ENCODE peak calls at places on chromosome 22, in six cellular contexts. K is HepG2, H is HCT116, J is GM12878, N is H1, A is K562. T is an unnamed sample.

GRCh38 chr22:39348909-39349505 is 784 bp upstream of the SYNGR1 start:
- DNase-seq in K (no peak), H (no peak), J (no peak), N (no peak), A (no peak), T (no peak)

GRCh38 chr22:20058989-20059770 is 20.9 kb upstream of the DGCR8 start:
- DNase-seq in K (no peak), H (no peak), J (no peak), N (no peak), A (peak), T (no peak)

GRCh38 chr22:17865183-17866055 is 91.2 kb upstream of the BID start:
- DNase-seq in K (no peak), H (no peak), J (no peak), N (no peak), A (no peak), T (no peak)

GRCh38 chr22:22754268-22754657 is 109.8 kb downstream of the GGTLC2 start:
- DNase-seq in K (no peak), H (no peak), J (no peak), N (no peak), A (no peak), T (no peak)

GRCh38 chr22:42385691-42386090 is 46.5 kb downstream of the NFAM1 start:
- DNase-seq in K (no peak), H (no peak), J (no peak), N (no peak), A (no peak), T (no peak)

GRCh38 chr22:50620861-50621490 is 7.0 kb downstream of the ARSA start:
- DNase-seq in K (peak), H (no peak), J (peak), N (no peak), A (no peak), T (no peak)

GRCh38 chr22:22410121-22410520 is 98.4 kb downstream of the ZNF280B start:
- DNase-seq in K (no peak), H (no peak), J (no peak), N (no peak), A (peak), T (no peak)

GRCh38 chr22:48096846-48097665 is 1334.6 kb downstream of the TBC1D22A start:
- DNase-seq in K (no peak), H (no peak), J (no peak), N (no peak), A (no peak), T (no peak)

GRCh38 chr22:47556473-47556872 is 794.0 kb downstream of the TBC1D22A start:
- DNase-seq in K (no peak), H (no peak), J (no peak), N (no peak), A (no peak), T (no peak)

GRCh38 chr22:42399315-42400271 is 32.6 kb downstream of the NFAM1 start:
- DNase-seq in K (no peak), H (no peak), J (no peak), N (no peak), A (peak), T (no peak)

DNA sequence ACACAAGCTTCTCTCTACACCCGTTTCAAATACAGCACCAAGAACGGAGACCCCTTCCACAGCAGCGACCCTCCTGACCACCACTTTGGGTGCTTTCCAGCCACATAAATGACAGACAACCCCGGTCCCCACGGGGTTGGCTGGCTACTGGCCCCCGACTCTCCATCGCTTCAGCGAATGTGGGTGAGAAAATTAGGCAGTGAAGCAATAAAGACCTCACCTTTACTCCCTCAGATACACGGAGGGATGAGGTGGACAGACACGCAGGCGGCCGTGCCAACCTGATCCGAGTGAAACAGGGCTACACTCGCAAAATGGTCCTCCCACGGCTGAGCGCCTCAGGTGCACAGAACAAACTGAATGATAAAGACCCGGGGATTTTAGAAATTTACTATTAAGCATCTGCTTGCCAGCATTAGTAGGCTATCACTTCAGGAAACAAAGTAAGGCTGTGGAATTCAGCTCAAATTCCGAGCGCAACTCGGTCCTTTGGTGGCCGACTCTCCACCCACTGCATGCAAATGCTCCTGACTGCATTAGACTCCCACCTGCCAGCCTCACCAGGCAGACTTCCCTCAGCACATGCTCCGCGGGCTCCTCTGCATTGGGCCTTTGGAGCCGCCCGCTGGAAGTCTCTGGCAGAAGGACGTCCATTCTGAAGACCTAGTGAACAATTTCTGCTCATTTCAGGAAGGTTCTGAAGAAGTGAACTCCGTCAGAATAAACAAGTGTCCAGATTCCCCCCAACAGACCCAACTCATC is 12.8 kb upstream of the EFCAB6 start:
- DNase-seq in K (no peak), H (no peak), J (no peak), N (peak), A (no peak), T (no peak)
- TF ChIP-seq ZNF274 in K (no peak), H (no peak), J (no peak), N (no peak), A (no peak), T (no peak)

DNA sequence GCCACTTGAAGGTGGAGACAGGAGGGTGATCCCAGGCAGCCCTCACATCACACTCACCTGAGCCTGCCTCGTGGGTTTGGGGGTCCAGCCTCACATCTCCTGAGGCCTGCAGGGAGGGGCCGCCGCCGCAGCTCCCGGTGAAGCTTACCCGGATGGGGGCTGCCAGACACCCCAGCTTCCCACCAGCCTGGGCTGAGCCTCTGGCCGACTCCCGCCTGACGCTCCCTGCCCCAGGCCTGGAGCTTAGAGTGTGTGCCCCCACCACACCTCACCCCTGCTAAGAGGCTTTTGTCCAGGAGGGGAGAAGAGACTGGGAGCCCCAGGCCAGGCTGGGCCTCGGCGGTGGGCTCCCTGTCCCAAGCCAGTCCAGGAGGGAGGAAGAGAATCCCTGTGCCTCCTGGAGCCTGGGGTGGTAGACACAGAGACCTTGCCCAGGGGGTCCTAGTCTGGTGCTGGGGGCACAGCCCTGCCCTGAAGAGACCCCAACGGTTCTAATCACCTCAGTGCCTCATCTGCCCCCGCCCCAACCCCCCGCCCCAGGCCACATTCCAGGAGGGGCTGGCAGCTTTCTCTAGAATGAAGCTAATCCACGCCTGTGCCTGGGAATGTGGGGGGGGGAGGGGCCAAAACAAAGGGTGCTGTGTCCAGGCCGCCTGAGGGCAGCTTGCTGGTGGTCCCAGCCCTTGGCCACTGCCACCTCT is at the start of gene SLC16A8:
- DNase-seq in K (no peak), H (no peak), J (no peak), N (no peak), A (no peak), T (no peak)
- TF ChIP-seq ZNF274 in K (no peak), H (no peak), J (no peak), N (no peak), A (no peak), T (no peak)

DNA sequence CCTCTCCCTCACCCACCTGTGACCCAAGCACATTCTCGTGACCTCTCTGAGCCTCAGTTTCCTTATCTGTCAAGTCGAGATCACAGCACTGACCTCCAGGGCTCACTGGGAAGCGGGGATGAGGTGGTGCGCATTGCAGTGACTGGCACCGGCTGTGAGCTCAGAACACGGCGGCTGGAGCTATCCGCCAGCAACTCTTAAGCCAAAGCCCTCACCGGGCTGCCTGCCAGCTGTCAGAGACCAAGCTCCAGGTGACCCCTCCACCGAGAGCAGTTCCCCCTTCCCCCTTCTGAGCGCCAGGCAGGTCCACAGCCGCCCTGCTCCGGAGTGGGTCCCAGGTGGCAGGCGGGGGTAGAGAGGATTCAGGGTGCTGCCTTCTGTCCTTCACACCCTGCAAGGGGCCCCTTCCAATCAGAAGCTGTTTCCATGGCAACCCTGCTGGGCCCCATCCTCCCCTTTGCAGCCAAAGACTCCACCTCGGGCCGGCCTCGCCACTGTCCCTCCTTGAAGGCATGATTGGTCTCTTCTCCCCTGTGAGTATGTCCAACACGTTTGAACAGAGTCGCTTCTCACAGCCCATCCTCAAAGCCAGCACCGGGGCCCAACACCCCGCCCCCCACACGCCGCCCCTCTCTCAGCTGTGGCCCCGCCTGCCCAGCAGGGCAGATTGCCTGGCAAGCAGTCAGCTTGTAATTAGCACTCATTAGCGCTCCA is 98.8 kb downstream of the WNT7B start:
- DNase-seq in K (no peak), H (no peak), J (no peak), N (peak), A (no peak), T (no peak)
- TF ChIP-seq ZNF274 in K (no peak), H (no peak), J (no peak), N (no peak), A (no peak), T (no peak)

GRCh38 chr22:40410731-40411505 is 40.5 kb downstream of the SGSM3 start:
- DNase-seq in K (no peak), H (no peak), J (no peak), N (no peak), A (no peak), T (no peak)

GRCh38 chr22:40411506-40411861 is 41.1 kb downstream of the SGSM3 start:
- DNase-seq in K (no peak), H (no peak), J (no peak), N (no peak), A (no peak), T (no peak)

GRCh38 chr22:40408718-40409612 is 38.6 kb downstream of the SGSM3 start:
- DNase-seq in K (no peak), H (no peak), J (no peak), N (no peak), A (no peak), T (no peak)

GRCh38 chr22:40409613-40410113 is 39.3 kb downstream of the SGSM3 start:
- DNase-seq in K (no peak), H (no peak), J (no peak), N (no peak), A (no peak), T (no peak)

DNA sequence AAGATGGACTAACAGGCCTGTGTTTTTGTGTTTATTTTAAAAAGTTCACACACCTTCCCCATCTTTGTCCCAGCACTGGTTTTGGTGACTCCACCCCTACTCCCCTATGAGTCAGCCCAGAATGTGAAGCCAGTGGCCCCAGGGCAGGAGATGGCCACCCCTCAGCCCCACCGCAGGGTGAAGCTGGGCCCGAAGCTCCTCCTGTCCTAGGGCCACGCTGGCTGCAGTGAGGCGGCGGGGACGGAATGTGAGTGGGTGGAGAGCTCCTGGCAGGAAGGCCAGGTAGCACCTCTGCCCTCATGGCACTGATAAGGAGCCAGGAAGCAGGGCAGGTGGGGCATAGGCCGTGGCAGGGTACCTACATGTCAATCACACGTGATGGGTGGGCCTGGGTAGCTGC is 39.9 kb downstream of the SGSM3 start:
- DNase-seq in K (no peak), H (no peak), J (no peak), N (no peak), A (no peak), T (no peak)
- TF ChIP-seq ZNF274 in K (no peak), H (no peak), J (no peak), N (no peak), A (no peak), T (no peak)

DNA sequence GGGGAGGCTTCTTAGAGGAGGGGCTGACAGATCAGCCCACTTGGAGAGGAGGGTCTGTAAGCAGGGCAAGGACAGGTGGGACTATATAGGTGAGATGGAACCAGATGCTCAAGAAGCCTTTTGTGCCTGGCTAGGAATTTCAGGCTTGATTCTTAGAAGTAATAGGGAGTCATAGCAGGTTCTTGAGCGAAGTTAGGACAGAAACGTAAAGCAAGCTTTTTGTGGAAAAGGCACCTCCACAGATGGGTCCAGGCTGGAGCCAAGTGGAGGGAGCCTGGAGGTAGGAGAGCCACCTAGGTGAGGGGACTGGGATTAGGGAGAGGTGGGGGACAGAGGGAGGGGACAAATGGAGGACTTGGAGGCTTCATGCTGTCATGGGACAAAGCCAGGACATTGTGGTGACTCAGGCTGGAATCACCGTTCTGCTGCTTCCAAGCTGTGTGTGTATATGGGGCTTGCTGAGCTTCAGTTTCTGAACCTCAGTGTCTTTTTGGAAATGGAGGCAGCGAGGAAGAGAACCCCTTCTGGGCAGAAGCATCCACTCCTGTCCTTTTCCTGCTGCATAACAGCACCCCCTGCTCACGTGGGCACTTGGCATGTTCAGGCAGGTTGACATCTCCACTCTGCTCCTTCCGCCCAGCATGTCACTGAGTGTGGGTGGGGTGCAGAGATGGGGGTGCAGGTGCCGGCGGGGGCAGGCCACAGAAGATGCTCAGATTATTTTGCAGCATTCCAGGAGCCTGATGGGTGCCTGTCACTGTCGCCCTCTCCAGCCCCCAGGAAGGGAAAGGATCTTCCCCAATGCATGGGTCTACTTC is 58.0 kb downstream of the MCM5 start:
- DNase-seq in K (no peak), H (no peak), J (no peak), N (no peak), A (no peak), T (no peak)
- TF ChIP-seq ZNF274 in K (no peak), H (no peak), J (no peak), N (no peak), A (no peak), T (no peak)

DNA sequence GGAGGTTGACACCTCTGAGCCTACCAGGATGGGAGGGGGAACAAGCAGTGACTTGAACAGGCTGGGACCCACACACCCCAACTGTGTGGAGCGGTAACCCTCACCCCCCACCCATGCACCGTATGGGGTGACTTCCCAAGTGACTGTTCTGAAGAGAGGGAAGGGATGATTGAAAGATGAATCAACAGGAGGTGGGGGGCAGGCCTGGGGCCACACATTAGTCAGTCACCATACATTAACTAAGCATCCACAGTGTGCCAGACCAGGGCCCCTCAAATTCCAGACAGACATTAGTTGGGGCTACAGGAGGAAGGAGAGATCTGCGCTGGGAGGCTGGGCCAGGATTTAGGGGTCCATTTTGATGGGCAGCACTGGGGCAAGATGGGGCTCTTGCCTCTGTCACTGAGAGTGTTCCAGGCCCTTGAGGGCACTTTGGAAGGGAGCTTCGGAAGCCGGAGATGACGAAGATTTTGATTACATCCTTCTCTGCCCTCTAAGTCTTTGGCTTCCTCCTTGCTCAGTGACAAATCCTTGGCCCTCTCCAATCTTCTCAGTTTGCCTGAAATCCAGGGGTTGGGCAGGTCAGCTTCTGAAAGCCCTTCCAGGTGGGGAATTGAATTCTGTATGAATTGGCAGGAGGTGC is 966 bp downstream of the SMTN start:
- DNase-seq in K (no peak), H (no peak), J (no peak), N (no peak), A (no peak), T (no peak)
- TF ChIP-seq ZNF274 in K (no peak), H (no peak), J (no peak), N (no peak), A (no peak), T (no peak)

GRCh38 chr22:38067771-38068360 is 10.7 kb downstream of the PICK1 start:
- DNase-seq in K (no peak), H (no peak), J (no peak), N (no peak), A (no peak), T (no peak)

GRCh38 chr22:38066381-38067027 is 9.3 kb downstream of the PICK1 start:
- DNase-seq in K (no peak), H (no peak), J (no peak), N (no peak), A (no peak), T (no peak)

GRCh38 chr22:38065539-38065938 is 8.3 kb downstream of the PICK1 start:
- DNase-seq in K (no peak), H (no peak), J (no peak), N (no peak), A (no peak), T (no peak)

GRCh38 chr22:38067028-38067415 is 9.8 kb downstream of the PICK1 start:
- DNase-seq in K (no peak), H (no peak), J (no peak), N (no peak), A (no peak), T (no peak)

DNA sequence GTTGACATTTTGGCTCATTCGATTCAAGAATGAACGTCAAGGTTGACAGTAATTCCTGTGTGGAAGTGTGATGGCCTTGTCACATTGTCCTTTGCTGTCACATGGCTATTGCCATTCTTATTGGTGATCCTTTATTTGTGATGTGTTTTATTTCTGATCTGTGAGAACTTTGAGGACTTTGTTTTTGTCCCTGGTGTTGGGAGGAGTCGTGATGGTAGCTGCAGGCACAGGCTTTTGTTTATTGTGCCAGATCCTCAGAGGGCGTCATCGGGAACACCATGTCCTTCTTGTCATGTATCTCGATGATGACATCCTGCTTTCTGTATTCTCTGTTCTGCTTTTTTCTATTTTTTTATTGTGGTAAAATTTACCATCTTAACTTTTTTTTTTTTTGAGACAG is 5.6 kb downstream of the PICK1 start:
- DNase-seq in K (no peak), H (no peak), J (no peak), N (no peak), A (no peak), T (no peak)
- TF ChIP-seq ZNF274 in K (no peak), H (no peak), J (no peak), N (no peak), A (no peak), T (no peak)

GRCh38 chr22:32685527-32685926 is 116.0 kb upstream of the TIMP3 start:
- DNase-seq in K (no peak), H (no peak), J (no peak), N (no peak), A (no peak), T (no peak)
- TF ChIP-seq ZNF274 in K (no peak), H (no peak), J (no peak), N (no peak), A (no peak), T (no peak)

GRCh38 chr22:25021409-25021808 is 68.9 kb downstream of the KIAA1671 start:
- DNase-seq in K (no peak), H (no peak), J (no peak), N (no peak), A (no peak), T (no peak)
- TF ChIP-seq ZNF274 in K (no peak), H (no peak), J (no peak), N (no peak), A (no peak), T (no peak)

T was measured in NT2/D1.